ENCODE peak calls at places on chromosomes 11 and 22, in ten cellular contexts. B, A, Y, E, V, R, N, J, T and O are unnamed samples.

GRCh38 chr11:14519692-14520085 is 497 bp downstream of the PSMA1 start:
- DNase-seq in R (peak), B (no peak), J (no peak), A (no peak), E (no peak), Y (no peak), N (peak), V (no peak), T (no peak), O (no peak)

GRCh38 chr11:86698634-86699033 is 26.2 kb upstream of the ME3 start:
- DNase-seq in Y (no peak), V (no peak), N (no peak), B (no peak), R (peak), E (no peak), J (peak), T (no peak), A (no peak), O (no peak)

GRCh38 chr11:103494491-103494890 is 385.3 kb downstream of the DYNC2H1 start:
- DNase-seq in J (no peak), N (no peak), B (no peak), V (no peak), T (no peak), E (no peak), R (peak), A (no peak), Y (no peak), O (no peak)

GRCh38 chr11:124276081-124276480 is 19.9 kb downstream of the OR8G5 start:
- DNase-seq in N (no peak), T (no peak), E (no peak), B (no peak), Y (no peak), V (no peak), A (no peak), J (peak), R (peak), O (no peak)

GRCh38 chr11:69394234-69394891 is 87.1 kb upstream of the LINC01488 start:
- DNase-seq in Y (no peak), R (no peak), E (peak), J (no peak), V (no peak), N (no peak), B (no peak), A (no peak), T (no peak), O (no peak)

GRCh38 chr11:96424693-96425092 is 34.9 kb downstream of the JRKL start:
- DNase-seq in R (peak), Y (no peak), T (no peak), N (peak), A (no peak), E (no peak), V (no peak), J (peak), B (no peak), O (no peak)

GRCh38 chr11:65133724-65134123 is 595 bp downstream of the SYVN1 start:
- DNase-seq in B (peak), V (no peak), T (no peak), R (peak), J (no peak), E (no peak), A (no peak), N (no peak), Y (peak), O (no peak)

GRCh38 chr11:10730151-10730550 is 20.9 kb upstream of the CTR9 start:
- DNase-seq in A (no peak), T (no peak), N (no peak), B (no peak), R (no peak), Y (no peak), E (no peak), J (no peak), V (no peak), O (no peak)

GRCh38 chr11:102120006-102120405 is 9.8 kb downstream of the YAP1 start:
- DNase-seq in T (no peak), J (peak), V (no peak), A (no peak), E (no peak), B (no peak), R (peak), N (no peak), Y (no peak), O (no peak)

GRCh38 chr22:27776410-27776958 is 25.1 kb downstream of the MN1 start:
- DNase-seq in V (no peak), J (no peak), E (peak), A (no peak), N (no peak), Y (no peak), R (no peak), T (no peak), B (no peak), O (no peak)

GRCh38 chr11:11207428-11207827 is 145.6 kb downstream of the CSNK2A3 start:
- DNase-seq in A (no peak), V (no peak), E (no peak), Y (no peak), R (no peak), N (no peak), T (no peak), B (no peak), J (no peak), O (no peak)

GRCh38 chr22:29795663-29796062 is 28.5 kb downstream of the UQCR10 start:
- DNase-seq in R (no peak), A (no peak), J (no peak), T (no peak), Y (no peak), B (no peak), N (no peak), V (no peak), E (no peak), O (no peak)

GRCh38 chr11:18012314-18012905 is 437 bp downstream of the SERGEF start:
- DNase-seq in E (peak), T (peak), N (no peak), R (peak), A (no peak), Y (peak), V (peak), J (peak), B (peak), O (peak)

GRCh38 chr11:121800704-121801516 is 315.1 kb downstream of the BLID start:
- DNase-seq in B (no peak), R (peak), N (no peak), T (no peak), Y (no peak), J (no peak), A (no peak), V (no peak), E (no peak), O (no peak)

GRCh38 chr22:31448382-31448781 is 41.3 kb downstream of the EIF4ENIF1 start:
- DNase-seq in R (no peak), A (no peak), E (no peak), J (no peak), Y (no peak), B (no peak), V (no peak), N (no peak), T (no peak), O (no peak)

GRCh38 chr11:69654660-69655478 is 13.9 kb downstream of the CCND1 start:
- DNase-seq in R (no peak), B (peak), N (no peak), J (no peak), V (no peak), T (no peak), A (no peak), E (no peak), Y (peak), O (peak)

GRCh38 chr22:17984114-17984513 is 40.2 kb downstream of the MICAL3 start:
- DNase-seq in Y (no peak), A (no peak), R (no peak), B (no peak), J (no peak), E (no peak), T (no peak), V (no peak), N (no peak), O (no peak)

GRCh38 chr11:102241026-102241425 is 76.3 kb upstream of the BIRC3 start:
- DNase-seq in B (no peak), N (peak), J (peak), A (no peak), E (no peak), V (no peak), R (peak), T (no peak), Y (no peak), O (no peak)

GRCh38 chr11:33040862-33041453 is 1.6 kb downstream of the TCP11L1 start:
- DNase-seq in B (no peak), T (no peak), N (no peak), J (no peak), A (no peak), Y (no peak), V (no peak), E (no peak), R (no peak), O (no peak)

GRCh38 chr11:406796-407650 is 7.8 kb downstream of the SIGIRR start:
- DNase-seq in R (peak), N (peak), B (peak), Y (peak), T (peak), A (peak), E (peak), J (peak), V (peak), O (peak)